ENCODE peak calls at places on chromosomes 6 and 20, in seven cellular contexts. J is osteocyte, U is fibroblast of villous mesenchyme, X is fibroblast of lung, N is upper lobe of right lung, Y is GM13977, D is AG09319. M is an unnamed sample.

GRCh38 chr20:10453241-10453640 is 18.1 kb downstream of the SLX4IP start:
- DNase-seq in X (no peak), N (no peak), J (no peak), U (no peak), D (no peak), Y (no peak), M (no peak)

GRCh38 chr6:157711060-157711459 is 112.0 kb upstream of the SNX9 start:
- DNase-seq in U (no peak), J (no peak), Y (no peak), N (no peak), D (no peak), X (no peak), M (no peak)

GRCh38 chr6:55943329-55943728 is 67.9 kb upstream of the BMP5 start:
- DNase-seq in J (no peak), Y (no peak), X (peak), U (no peak), N (no peak), D (no peak), M (no peak)

GRCh38 chr6:3286641-3287171 is 28.0 kb downstream of the PSMG4 start:
- DNase-seq in Y (no peak), X (no peak), U (no peak), D (no peak), N (no peak), J (no peak), M (no peak)

GRCh38 chr20:61848851-61849250 is 216.8 kb downstream of the TAF4 start:
- DNase-seq in N (no peak), J (no peak), U (no peak), X (no peak), Y (no peak), D (no peak), M (no peak)

GRCh38 chr20:10306440-10307358 is 88.1 kb downstream of the SNAP25 start:
- DNase-seq in N (no peak), X (peak), Y (no peak), U (peak), J (no peak), D (peak), M (no peak)

GRCh38 chr6:94769197-94769596 is 808.1 kb upstream of the MANEA start:
- DNase-seq in U (no peak), X (no peak), Y (no peak), D (no peak), J (no peak), N (no peak), M (no peak)

GRCh38 chr20:35497780-35498189 is 31.7 kb downstream of the C20orf173 start:
- DNase-seq in D (no peak), J (no peak), N (peak), Y (no peak), U (no peak), X (no peak), M (no peak)

GRCh38 chr20:4684837-4685413 is 36.8 kb upstream of the PRND start:
- DNase-seq in D (no peak), Y (no peak), X (peak), J (peak), N (no peak), U (peak), M (no peak)

GRCh38 chr6:97757575-97757974 is 474.6 kb upstream of the MMS22L start:
- DNase-seq in U (no peak), D (no peak), X (no peak), J (no peak), Y (no peak), N (no peak), M (no peak)

GRCh38 chr6:20542927-20543602 is 8.8 kb downstream of the CDKAL1 start:
- DNase-seq in X (peak), D (no peak), N (no peak), J (no peak), Y (peak), U (peak), M (no peak)

GRCh38 chr6:2733324-2733723 is 17.4 kb downstream of the MYLK4 start:
- DNase-seq in Y (peak), J (no peak), D (no peak), X (peak), U (no peak), N (peak), M (no peak)

GRCh38 chr6:84854801-84855400 is 90.5 kb upstream of the TBX18 start:
- DNase-seq in D (no peak), J (no peak), X (no peak), N (no peak), U (no peak), Y (no peak), M (no peak)

GRCh38 chr6:53154794-53155193 is 6.2 kb upstream of the GCM1 start:
- DNase-seq in D (no peak), X (no peak), U (no peak), J (no peak), Y (no peak), N (no peak), M (no peak)

GRCh38 chr6:53152576-53152975 is 3.9 kb upstream of the GCM1 start:
- DNase-seq in D (no peak), J (no peak), U (no peak), N (no peak), X (no peak), Y (no peak), M (no peak)

GRCh38 chr6:53148684-53149083 is at the start of gene GCM1:
- DNase-seq in N (no peak), U (no peak), Y (no peak), X (no peak), D (no peak), J (no peak), M (no peak)

GRCh38 chr6:53154071-53154470 is 5.4 kb upstream of the GCM1 start:
- DNase-seq in U (no peak), N (no peak), D (no peak), Y (no peak), J (no peak), X (no peak), M (no peak)

GRCh38 chr6:53151676-53152075 is 3.0 kb upstream of the GCM1 start:
- DNase-seq in Y (peak), X (no peak), U (peak), D (no peak), J (no peak), N (no peak), M (no peak)
- TF ChIP-seq CTCF in Y (peak), X (peak), U (peak), D (peak), J (peak), N (peak), M (peak)

GRCh38 chr6:136249811-136250685 is at the start of gene MTFR2:
- DNase-seq in X (peak), Y (peak), D (peak), N (peak), U (peak), J (peak), M (peak)
- TF ChIP-seq CTCF in X (no peak), Y (no peak), D (no peak), N (no peak), U (no peak), J (no peak), M (no peak)

GRCh38 chr6:41273699-41274098 is 12.8 kb downstream of the TREM1 start:
- DNase-seq in D (no peak), Y (no peak), U (no peak), X (no peak), J (peak), N (no peak), M (no peak)

GRCh38 chr6:41271901-41272395 is 14.5 kb downstream of the TREM1 start:
- DNase-seq in Y (no peak), N (peak), U (no peak), D (no peak), J (peak), X (no peak), M (no peak)

GRCh38 chr6:41275489-41275888 is 11.0 kb downstream of the TREM1 start:
- DNase-seq in N (no peak), D (no peak), U (no peak), X (no peak), J (no peak), Y (no peak), M (no peak)

GRCh38 chr6:41272591-41273175 is 13.8 kb downstream of the TREM1 start:
- DNase-seq in J (peak), U (no peak), D (no peak), Y (no peak), N (no peak), X (no peak), M (no peak)

DNA sequence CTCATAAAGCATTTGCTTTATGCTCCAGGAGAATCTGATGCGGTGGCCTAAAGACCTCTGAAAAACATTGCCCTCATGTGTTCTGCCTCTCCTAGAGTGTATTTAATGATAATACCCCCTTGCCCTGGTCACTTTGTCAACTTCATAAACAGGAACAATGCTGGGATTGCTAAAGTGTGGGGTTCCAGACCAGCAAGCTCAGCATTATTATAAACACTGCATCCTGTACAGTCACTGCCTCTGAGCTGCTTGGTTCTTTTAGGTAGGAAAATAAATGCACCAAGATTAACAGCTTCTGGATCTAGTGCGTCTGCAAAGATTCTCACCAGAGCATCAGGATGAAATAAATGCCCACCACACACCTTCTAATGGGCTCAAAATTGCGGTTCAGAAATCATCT is 12.2 kb downstream of the TREM1 start:
- DNase-seq in X (no peak), U (no peak), D (no peak), Y (no peak), N (no peak), J (no peak), M (no peak)
- TF ChIP-seq CTCF in X (no peak), U (no peak), D (no peak), Y (no peak), N (no peak), J (no peak), M (no peak)

GRCh38 chr6:74574794-74575193 is 631.1 kb downstream of the COL12A1 start:
- DNase-seq in U (peak), X (peak), N (no peak), D (no peak), J (no peak), Y (no peak), M (no peak)
- TF ChIP-seq CTCF in U (peak), X (peak), N (peak), D (peak), J (peak), Y (peak), M (peak)

GRCh38 chr20:21643417-21643816 is 62.0 kb upstream of the PAX1 start:
- DNase-seq in D (no peak), U (no peak), J (no peak), Y (no peak), X (no peak), N (no peak), M (no peak)

GRCh38 chr20:21640556-21640955 is 64.9 kb upstream of the PAX1 start:
- DNase-seq in Y (peak), N (no peak), J (no peak), X (no peak), D (no peak), U (no peak), M (no peak)
- TF ChIP-seq CTCF in Y (peak), N (no peak), J (no peak), X (no peak), D (no peak), U (no peak), M (no peak)

GRCh38 chr6:43007126-43007525 is 6.6 kb downstream of the MEA1 start:
- DNase-seq in X (no peak), U (no peak), D (no peak), N (no peak), Y (no peak), J (no peak), M (no peak)

GRCh38 chr6:43011207-43011606 is 2.5 kb downstream of the MEA1 start:
- DNase-seq in U (no peak), N (no peak), J (no peak), D (no peak), X (no peak), Y (no peak), M (no peak)

GRCh38 chr6:43012364-43012763 is 1.4 kb downstream of the MEA1 start:
- DNase-seq in U (no peak), J (no peak), X (no peak), N (no peak), Y (no peak), D (no peak), M (no peak)

GRCh38 chr6:43006251-43006650 is 7.5 kb downstream of the MEA1 start:
- DNase-seq in J (no peak), N (no peak), Y (no peak), U (no peak), X (no peak), D (no peak), M (no peak)

DNA sequence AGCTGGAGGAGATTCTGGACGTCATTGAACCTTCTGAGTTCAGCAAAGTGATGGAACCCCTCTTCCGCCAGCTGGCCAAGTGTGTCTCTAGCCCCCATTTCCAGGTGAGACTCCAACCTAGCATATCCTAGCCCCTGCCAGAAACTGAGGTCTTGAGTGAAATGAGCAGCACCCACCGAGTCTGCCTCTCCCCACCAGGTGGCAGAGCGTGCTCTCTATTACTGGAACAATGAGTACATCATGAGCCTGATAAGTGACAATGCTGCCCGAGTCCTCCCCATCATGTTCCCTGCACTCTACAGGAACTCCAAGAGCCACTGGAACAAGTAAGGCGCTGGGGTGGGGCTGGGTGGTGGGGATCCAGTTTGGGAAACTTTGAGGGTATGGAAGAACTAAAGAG is 4.6 kb downstream of the MEA1 start:
- DNase-seq in J (no peak), D (no peak), U (peak), Y (peak), N (no peak), X (peak), M (peak)
- TF ChIP-seq CTCF in J (peak), D (peak), U (peak), Y (peak), N (peak), X (peak), M (peak)

GRCh38 chr6:169950558-169950957 is 199.1 kb downstream of the ERMARD start:
- DNase-seq in X (no peak), D (no peak), U (peak), Y (no peak), N (no peak), J (peak), M (no peak)
- TF ChIP-seq CTCF in X (peak), D (peak), U (peak), Y (peak), N (peak), J (peak), M (peak)

M was measured in neural crest cell.